ENCODE peak calls at places on chromosomes 5 and 9, in six cellular contexts. X, H, N, A, Z and L are unnamed samples.

GRCh38 chr9:23526806-23527205 is 299.2 kb downstream of the ELAVL2 start:
- DNase-seq in Z (no peak), X (no peak), N (no peak), A (no peak), H (no peak), L (no peak)

GRCh38 chr5:169242849-169243186 is 58.1 kb downstream of the SLIT3 start:
- DNase-seq in N (no peak), X (no peak), A (no peak), H (no peak), Z (no peak), L (no peak)

GRCh38 chr5:172607213-172607793 is 33.8 kb upstream of the NEURL1B start:
- DNase-seq in H (no peak), A (no peak), Z (no peak), X (no peak), N (no peak), L (no peak)

GRCh38 chr9:88965473-88965872 is 25.8 kb upstream of the S1PR3 start:
- DNase-seq in Z (no peak), N (no peak), A (no peak), H (no peak), X (no peak), L (no peak)

GRCh38 chr9:99105152-99106043 is 485 bp downstream of the TGFBR1 start:
- DNase-seq in A (peak; percentile 60), X (peak; percentile 82), H (peak; percentile 21), Z (peak; percentile 85), N (peak; percentile 83), L (peak; percentile 37)

GRCh38 chr9:134328341-134328840 is 2.1 kb downstream of the RXRA start:
- DNase-seq in X (peak; percentile 65), Z (peak; percentile 32), H (no peak), N (peak; percentile 24), A (no peak), L (no peak)

GRCh38 chr5:96752341-96753016 is 55.3 kb downstream of the ERAP1 start:
- DNase-seq in H (no peak), A (no peak), X (no peak), N (no peak), Z (peak; percentile 54), L (peak; percentile 18)

GRCh38 chr9:86487222-86487841 is 133.1 kb upstream of the TUT7 start:
- DNase-seq in H (no peak), Z (peak; percentile 67), A (no peak), N (no peak), X (no peak), L (peak; percentile 3)

GRCh38 chr5:112711436-112711835 is 26.2 kb upstream of the APC start:
- DNase-seq in N (no peak), A (no peak), H (no peak), X (no peak), Z (no peak), L (no peak)

GRCh38 chr9:134323741-134324358 is 2.4 kb upstream of the RXRA start:
- DNase-seq in X (peak; percentile 84), H (no peak), N (peak; percentile 25), A (no peak), Z (no peak), L (no peak)

GRCh38 chr9:89410709-89411111 is 87.2 kb downstream of the SEMA4D start:
- DNase-seq in X (no peak), N (no peak), Z (no peak), A (no peak), H (no peak), L (no peak)

GRCh38 chr5:102857090-102857818 is 102.1 kb downstream of the PAM start:
- DNase-seq in Z (peak; percentile 90), H (no peak), A (no peak), N (no peak), X (no peak), L (no peak)

GRCh38 chr5:132059043-132059695 is 1.3 kb upstream of the IL3 start:
- DNase-seq in N (peak; percentile 7), A (no peak), X (peak; percentile 25), H (no peak), Z (no peak), L (no peak)

GRCh38 chr5:52491071-52491828 is 296.5 kb upstream of the ITGA1 start:
- DNase-seq in X (no peak), N (peak; percentile 10), A (no peak), Z (no peak), H (no peak), L (peak; percentile 54)

GRCh38 chr5:74866653-74867162 is 521 bp upstream of the FAM169A start:
- DNase-seq in H (peak; percentile 11), X (no peak), A (peak; percentile 50), Z (no peak), N (peak; percentile 33), L (no peak)

GRCh38 chr9:71822935-71823334 is 54.6 kb upstream of the CEMIP2 start:
- DNase-seq in N (no peak), X (no peak), H (no peak), Z (no peak), A (no peak), L (no peak)

GRCh38 chr5:138544171-138545134 is 1.4 kb upstream of the ETF1 start:
- DNase-seq in N (no peak), A (no peak), Z (peak; percentile 52), X (no peak), H (no peak), L (no peak)

GRCh38 chr5:109560554-109560953 is 129.2 kb upstream of the MAN2A1 start:
- DNase-seq in X (no peak), H (no peak), N (no peak), A (no peak), Z (no peak), L (no peak)

GRCh38 chr5:107615173-107615856 is 55.4 kb downstream of the EFNA5 start:
- DNase-seq in N (no peak), X (no peak), A (no peak), Z (peak; percentile 44), H (no peak), L (no peak)

GRCh38 chr5:142356716-142357468 is 32.1 kb upstream of the SPRY4 start:
- DNase-seq in X (peak; percentile 77), H (peak; percentile 93), A (peak; percentile 86), N (peak; percentile 78), Z (peak; percentile 91), L (peak; percentile 21)

GRCh38 chr5:109485030-109485429 is 75.3 kb upstream of the PJA2 start:
- DNase-seq in N (no peak), X (peak; percentile 82), H (no peak), A (no peak), Z (no peak), L (no peak)

GRCh38 chr9:88781500-88782391 is 209.5 kb upstream of the S1PR3 start:
- DNase-seq in X (no peak), N (peak; percentile 29), A (peak; percentile 31), Z (peak; percentile 62), H (no peak), L (no peak)

GRCh38 chr9:2559212-2560152 is 62.1 kb upstream of the VLDLR start:
- DNase-seq in Z (peak; percentile 67), X (peak; percentile 63), N (no peak), A (no peak), H (no peak), L (peak; percentile 75)